ENCODE peak calls at places on chromosomes 13 and 19, in six cellular contexts. J is aorta; X is CD8-positive, alpha-beta T cell; W is mesendoderm; F is colonic mucosa; P is heart left ventricle. G is an unnamed sample.

GRCh38 chr19:21697698-21698097 is 69.7 kb downstream of the ZNF100 start:
- DNase-seq in J (no peak), X (no peak), W (peak; percentile 3), F (no peak), P (no peak), G (no peak)

GRCh38 chr19:51398096-51398704 is 7.8 kb upstream of the C19orf84 start:
- DNase-seq in J (no peak), X (no peak), W (peak; percentile 56), F (no peak), P (no peak), G (no peak)

GRCh38 chr19:10289836-10290438 is at the start of gene ICAM5:
- DNase-seq in J (no peak), X (peak; percentile 35), W (no peak), F (no peak), P (no peak), G (no peak)

GRCh38 chr13:104984296-104984818 is 1551.1 kb downstream of the EFNB2 start:
- DNase-seq in J (no peak), X (peak; percentile 45), W (no peak), F (no peak), P (peak; percentile 46), G (peak; percentile 51)

GRCh38 chr19:47095707-47096704 is 17.6 kb downstream of the ZC3H4 start:
- DNase-seq in J (no peak), X (no peak), W (no peak), F (peak; percentile 99), P (peak; percentile 68), G (peak; percentile 88)

GRCh38 chr19:52191951-52192350 is 2.1 kb downstream of the PPP2R1A start:
- DNase-seq in J (no peak), X (no peak), W (no peak), F (no peak), P (peak; percentile 53), G (no peak)

GRCh38 chr19:46726551-46726950 is 9.6 kb upstream of the PRKD2 start:
- DNase-seq in J (no peak), X (no peak), W (no peak), F (no peak), P (no peak), G (no peak)

GRCh38 chr13:47826481-47826880 is 174.6 kb downstream of the SUCLA2 start:
- DNase-seq in J (no peak), X (no peak), W (no peak), F (no peak), P (no peak), G (no peak)

GRCh38 chr19:3618144-3618810 is 8.3 kb downstream of the CACTIN start:
- DNase-seq in J (peak; percentile 95), X (peak; percentile 43), W (peak; percentile 49), F (peak; percentile 75), P (peak; percentile 73), G (peak; percentile 61)

DNA sequence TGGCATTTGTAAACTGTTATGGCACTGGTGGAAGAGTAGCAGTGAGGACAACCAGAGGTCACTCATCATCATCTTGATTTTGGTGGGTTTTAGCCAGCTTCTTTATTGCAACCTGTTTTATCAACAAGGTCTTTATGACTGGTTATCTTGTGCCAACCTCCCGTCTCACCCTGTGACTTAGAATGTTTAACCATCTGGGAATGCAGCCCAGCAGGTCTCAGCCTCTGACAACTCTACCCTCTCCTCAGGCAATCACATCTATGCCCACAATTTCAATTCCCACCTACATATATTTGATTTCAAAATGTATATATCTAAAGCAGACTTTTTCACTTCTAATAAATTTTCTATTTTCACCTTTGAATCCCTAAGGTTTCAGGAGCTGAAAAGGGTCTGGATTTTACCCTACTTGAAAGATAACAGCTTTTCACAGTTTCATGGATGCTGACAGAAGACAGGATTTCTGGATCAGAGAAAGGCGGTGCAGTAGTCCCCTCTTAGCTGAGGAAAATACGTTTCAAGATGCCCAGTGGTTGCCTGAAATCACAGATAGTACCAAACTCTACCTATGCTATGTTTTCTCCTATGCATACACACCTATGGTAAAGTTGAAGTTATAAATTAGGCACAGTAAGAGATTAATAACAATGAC is 1171.8 kb downstream of the DIAPH3 start:
- DNase-seq in J (no peak), X (no peak), W (no peak), F (no peak), P (no peak), G (no peak)
- H3K4me3 ChIP-seq in J (no peak overlapping the region), X (no peak overlapping the region), W (no peak overlapping the region), F (no peak overlapping the region), P (no peak overlapping the region), G (no peak overlapping the region)

DNA sequence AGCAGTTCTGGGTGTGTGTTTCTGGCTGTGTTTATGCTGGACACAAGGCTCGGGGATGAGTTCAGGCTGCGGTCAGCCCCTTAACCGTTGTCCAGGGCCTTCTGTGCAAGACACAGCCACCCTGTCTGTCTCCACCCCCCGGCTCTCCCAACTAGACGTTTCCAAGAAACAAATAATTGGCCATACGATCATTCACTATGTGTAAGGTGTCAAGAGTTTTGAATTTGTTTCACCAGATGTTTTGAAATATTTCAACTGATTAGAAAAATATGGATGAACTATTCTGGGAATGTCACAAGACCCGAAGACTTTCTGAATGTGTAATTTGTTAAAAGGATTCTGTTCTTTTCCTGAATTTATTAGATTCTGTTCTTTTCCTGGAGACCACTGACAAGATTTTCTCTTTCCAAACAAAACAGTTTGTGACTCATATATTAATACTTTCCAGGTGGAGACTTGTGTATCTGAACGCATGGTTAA is 318.2 kb downstream of the MYO16 start:
- DNase-seq in J (no peak), X (no peak), W (no peak), F (no peak), P (no peak), G (peak; percentile 70)
- H3K27ac ChIP-seq in J (no peak overlapping the region), X (no peak overlapping the region), W (no peak overlapping the region), F (no peak overlapping the region), P (no peak overlapping the region), G (no peak overlapping the region)

GRCh38 chr13:30143671-30144400 is 163.5 kb downstream of the KATNAL1 start:
- DNase-seq in J (no peak), X (no peak), W (no peak), F (no peak), P (no peak), G (no peak)

GRCh38 chr13:30148171-30148754 is 159.1 kb downstream of the KATNAL1 start:
- DNase-seq in J (no peak), X (peak; percentile 72), W (no peak), F (no peak), P (no peak), G (no peak)

GRCh38 chr13:30148791-30149190 is 158.6 kb downstream of the KATNAL1 start:
- DNase-seq in J (no peak), X (no peak), W (no peak), F (no peak), P (no peak), G (no peak)

GRCh38 chr13:30147380-30147779 is 160.0 kb downstream of the KATNAL1 start:
- DNase-seq in J (no peak), X (no peak), W (no peak), F (no peak), P (no peak), G (no peak)

DNA sequence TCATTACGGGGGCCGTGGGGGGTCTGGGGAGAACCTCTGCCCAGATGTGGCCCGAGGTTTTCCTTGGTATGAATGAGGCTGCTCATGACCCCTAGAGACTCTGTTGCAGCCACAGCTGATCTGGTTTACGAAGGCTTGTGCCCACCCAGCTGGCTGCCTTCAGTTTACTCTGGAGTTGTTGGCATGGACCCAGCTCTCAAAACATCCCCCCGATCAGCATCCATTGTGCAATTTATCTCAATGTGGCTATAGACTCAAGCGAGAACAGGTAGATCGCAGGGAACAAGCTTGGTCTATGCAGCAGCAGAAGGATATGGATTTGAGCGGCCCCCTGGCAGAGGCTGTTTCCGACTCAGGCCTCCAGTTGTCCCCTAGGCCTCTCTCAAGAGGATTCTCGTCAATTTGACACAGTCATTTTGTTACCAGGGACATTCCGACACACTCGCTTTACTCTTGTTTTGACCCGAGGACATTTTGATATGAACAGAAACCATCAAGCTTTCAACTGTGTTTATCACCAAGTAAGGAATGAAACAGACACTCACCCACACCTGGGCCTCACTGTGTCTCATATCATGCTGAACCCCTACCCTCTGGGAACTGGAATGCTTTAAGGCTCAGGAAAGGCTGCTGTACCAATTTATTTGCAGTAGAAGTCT is 161.5 kb downstream of the KATNAL1 start:
- DNase-seq in J (peak; percentile 10), X (no peak), W (no peak), F (no peak), P (no peak), G (no peak)
- H3K4me1 ChIP-seq in J (no peaks in the 10 kb centered on the region), X (peaks cover 69% of the 10 kb centered on the region), W (no peaks in the 10 kb centered on the region), F (no peaks in the 10 kb centered on the region), P (no peaks in the 10 kb centered on the region), G (peaks cover 20% of the 10 kb centered on the region)

GRCh38 chr19:33252418-33252962 is 26.8 kb upstream of the SLC7A10 start:
- DNase-seq in J (no peak), X (no peak), W (no peak), F (no peak), P (no peak), G (no peak)
- H3K4me3 ChIP-seq in J (no peak overlapping the region), X (no peak overlapping the region), W (no peak overlapping the region), F (no peak overlapping the region), P (no peak overlapping the region), G (no peak overlapping the region)

GRCh38 chr13:110480161-110480560 is 81.4 kb downstream of the RAB20 start:
- DNase-seq in J (no peak), X (no peak), W (peak; percentile 52), F (no peak), P (no peak), G (no peak)

GRCh38 chr13:110478405-110479214 is 82.9 kb downstream of the RAB20 start:
- DNase-seq in J (no peak), X (no peak), W (no peak), F (no peak), P (no peak), G (no peak)

GRCh38 chr13:110477711-110478245 is 83.7 kb downstream of the RAB20 start:
- DNase-seq in J (no peak), X (no peak), W (no peak), F (no peak), P (no peak), G (no peak)

GRCh38 chr13:110479648-110480047 is 81.9 kb downstream of the RAB20 start:
- DNase-seq in J (peak; percentile 85), X (no peak), W (no peak), F (no peak), P (no peak), G (peak; percentile 76)

DNA sequence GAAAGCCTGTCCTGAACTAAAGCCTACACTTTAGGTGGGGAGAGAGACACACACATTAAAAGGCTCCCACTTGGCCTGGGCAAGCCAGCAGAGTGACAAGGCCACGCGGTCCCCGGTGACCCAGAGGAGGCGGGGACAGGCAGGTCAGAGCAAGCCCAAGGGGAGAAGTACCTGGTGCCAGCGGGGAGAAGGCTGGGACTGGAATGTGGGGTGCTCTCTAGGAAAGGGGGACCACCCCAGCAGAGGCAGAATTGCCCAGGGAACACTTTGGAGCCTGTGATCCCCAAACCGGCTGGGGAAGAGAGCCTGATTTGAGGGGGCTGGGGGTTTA is 82.3 kb downstream of the RAB20 start:
- DNase-seq in J (no peak), X (no peak), W (no peak), F (no peak), P (no peak), G (no peak)
- H3K27ac ChIP-seq in J (no peak overlapping the region), X (no peak overlapping the region), W (no peak overlapping the region), F (no peak overlapping the region), P (no peak overlapping the region), G (peak overlapping the region; percentile 74)

GRCh38 chr19:16887353-16888265 is 1.2 kb upstream of the F2RL3 start:
- DNase-seq in J (no peak), X (no peak), W (no peak), F (no peak), P (no peak), G (no peak)
- H3K4me1 ChIP-seq in J (no peaks in the 10 kb centered on the region), X (no peaks in the 10 kb centered on the region), W (no peaks in the 10 kb centered on the region), F (no peaks in the 10 kb centered on the region), P (peaks cover 23% of the 10 kb centered on the region), G (peaks cover 12% of the 10 kb centered on the region)

GRCh38 chr13:51246411-51247298 is 24.5 kb downstream of the FAM124A start:
- DNase-seq in J (peak; percentile 72), X (no peak), W (no peak), F (no peak), P (peak; percentile 70), G (no peak)
- H3K4me3 ChIP-seq in J (no peak overlapping the region), X (no peak overlapping the region), W (no peak overlapping the region), F (no peak overlapping the region), P (no peak overlapping the region), G (no peak overlapping the region)